ENCODE peak calls at places on chromosomes 6 and 20, in seven cellular contexts. Z, M, A, S, G, U and K are unnamed samples.
A peak's percentile ranks its signal among the peaks of the same experiment; 100 is the strongest.

GRCh38 chr6:156087487-156087886 is 631.8 kb upstream of the NOX3 start:
- DNase-seq in S (no peak), U (no peak), Z (no peak), G (no peak), M (no peak), A (no peak), K (no peak)

GRCh38 chr6:81158956-81159355 is 593.5 kb downstream of the TENT5A start:
- DNase-seq in A (no peak), Z (no peak), S (no peak), U (no peak), G (no peak), M (no peak), K (no peak)

GRCh38 chr6:137493218-137494038 is 766 bp downstream of the OLIG3 start:
- DNase-seq in M (peak; percentile 29), S (no peak), G (no peak), Z (peak; percentile 60), U (no peak), A (no peak), K (no peak)

GRCh38 chr6:116398366-116399005 is 27.7 kb downstream of the DSE start:
- DNase-seq in G (no peak), M (no peak), S (peak; percentile 72), U (no peak), A (no peak), Z (no peak), K (no peak)

GRCh38 chr6:47009583-47009982 is 32.5 kb downstream of the ADGRF1 start:
- DNase-seq in U (no peak), S (no peak), M (no peak), Z (no peak), G (no peak), A (no peak), K (no peak)

GRCh38 chr20:10696650-10697049 is 22.9 kb upstream of the JAG1 start:
- DNase-seq in Z (no peak), U (no peak), A (no peak), S (no peak), G (no peak), M (peak; percentile 52), K (no peak)

GRCh38 chr6:12351672-12352071 is 61.5 kb downstream of the EDN1 start:
- DNase-seq in A (no peak), M (no peak), G (no peak), U (no peak), S (no peak), Z (no peak), K (no peak)

GRCh38 chr6:131292145-131292938 is 157.1 kb downstream of the AKAP7 start:
- DNase-seq in M (no peak), G (no peak), U (no peak), A (no peak), Z (no peak), S (no peak), K (peak; percentile 32)

GRCh38 chr6:135703621-135704020 is 147.9 kb upstream of the PDE7B start:
- DNase-seq in M (no peak), S (no peak), G (no peak), A (no peak), U (no peak), Z (no peak), K (no peak)

GRCh38 chr20:50187403-50188051 is 3.1 kb upstream of the CEBPB start:
- DNase-seq in M (no peak), Z (no peak), A (no peak), G (no peak), U (peak; percentile 59), S (peak; percentile 59), K (peak; percentile 69)

GRCh38 chr6:2945069-2945452 is 26.3 kb downstream of the SERPINB6 start:
- DNase-seq in S (no peak), G (no peak), A (no peak), U (no peak), M (no peak), Z (no peak), K (no peak)

GRCh38 chr6:122476131-122476530 is 4.5 kb upstream of the SERINC1 start:
- DNase-seq in U (no peak), M (no peak), G (peak; percentile 33), S (peak; percentile 33), A (no peak), Z (no peak), K (no peak)

GRCh38 chr6:47168176-47168575 is 126.0 kb upstream of the ADGRF1 start:
- DNase-seq in G (peak; percentile 66), A (peak; percentile 55), U (peak; percentile 18), S (peak; percentile 98), M (no peak), Z (no peak), K (peak; percentile 74)

GRCh38 chr20:63054103-63054474 is 47.3 kb upstream of the BHLHE23 start:
- DNase-seq in A (peak; percentile 17), U (no peak), S (no peak), G (no peak), Z (no peak), M (no peak), K (no peak)

GRCh38 chr20:48738399-48739304 is 89.1 kb downstream of the PREX1 start:
- DNase-seq in Z (no peak), G (no peak), M (no peak), S (no peak), A (no peak), U (no peak), K (peak; percentile 21)

GRCh38 chr6:129852257-129852858 is 8.8 kb downstream of the TMEM244 start:
- DNase-seq in G (no peak), S (peak; percentile 22), U (no peak), Z (no peak), M (no peak), A (no peak), K (no peak)

GRCh38 chr20:19947611-19948264 is 69.4 kb upstream of the NAA20 start:
- DNase-seq in U (no peak), G (no peak), Z (no peak), S (peak; percentile 97), A (no peak), M (peak; percentile 81), K (peak; percentile 44)

GRCh38 chr20:47198996-47199552 is 157.4 kb downstream of the ZMYND8 start:
- DNase-seq in M (no peak), A (no peak), S (no peak), G (no peak), U (no peak), Z (no peak), K (no peak)

GRCh38 chr20:18588554-18589043 is 745 bp downstream of the DTD1 start:
- DNase-seq in G (no peak), M (no peak), S (no peak), U (peak; percentile 9), A (no peak), Z (no peak), K (no peak)

DNA sequence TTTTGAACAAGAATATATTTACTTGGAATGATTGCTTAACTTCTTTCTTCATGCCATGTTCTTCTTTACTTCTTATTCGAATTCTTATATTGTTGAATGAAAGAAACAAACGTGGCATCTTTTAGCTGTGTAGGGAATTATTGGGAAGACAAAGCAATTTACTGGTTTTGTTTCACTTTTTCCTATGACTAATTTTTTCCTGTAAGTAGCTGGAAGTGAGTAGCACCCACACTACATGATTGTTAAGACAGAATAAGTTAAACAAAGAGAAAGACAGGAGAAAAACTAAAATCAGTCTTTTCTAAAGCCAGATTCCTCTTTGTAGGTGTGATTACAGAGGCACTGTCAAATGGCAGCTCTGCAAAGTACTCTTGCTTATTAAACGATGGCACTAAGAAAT is 593.4 kb downstream of the EYS start:
- DNase-seq in A (no peak), Z (no peak), G (no peak), S (peak; percentile 5), U (no peak), M (no peak), K (no peak)
- H3K4me3 ChIP-seq in A (no peak overlapping the region), Z (no peak overlapping the region), G (no peak overlapping the region), S (no peak overlapping the region), U (no peak overlapping the region), M (no peak overlapping the region), K (no peak overlapping the region)

DNA sequence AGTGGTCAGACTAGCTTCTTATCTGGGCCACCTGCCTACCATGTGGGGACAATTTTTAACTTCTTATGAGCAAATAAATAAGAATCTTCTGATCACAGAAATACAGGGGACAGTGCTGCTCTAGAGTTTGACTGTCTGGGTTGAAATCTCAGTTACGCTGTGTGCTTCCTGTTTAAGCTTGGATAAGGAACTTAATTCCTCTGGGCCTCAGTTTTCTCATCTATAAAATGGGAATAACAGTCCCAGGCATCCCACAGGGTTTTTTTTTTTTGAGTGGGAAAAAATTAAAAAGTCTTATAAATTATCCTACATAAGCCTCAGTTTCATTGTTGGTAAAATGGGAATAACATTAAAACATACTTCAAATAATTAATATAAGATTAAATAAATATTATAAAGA is 340.9 kb downstream of the ESR1 start:
- DNase-seq in G (no peak), M (no peak), Z (no peak), S (no peak), A (no peak), U (no peak), K (no peak)
- H3K4me1 ChIP-seq in G (no peaks in the 10 kb centered on the region), M (peaks cover 6% of the 10 kb centered on the region), Z (no peaks in the 10 kb centered on the region), S (peaks cover 9% of the 10 kb centered on the region), A (no peaks in the 10 kb centered on the region), U (no peaks in the 10 kb centered on the region), K (no peaks in the 10 kb centered on the region)

GRCh38 chr6:42448391-42448790 is 3.3 kb downstream of the TRERF1 start:
- DNase-seq in S (no peak), G (no peak), A (no peak), Z (no peak), M (no peak), U (no peak), K (no peak)

GRCh38 chr6:42451146-42451594 is 556 bp downstream of the TRERF1 start:
- DNase-seq in A (no peak), Z (peak; percentile 67), M (no peak), G (no peak), S (no peak), U (no peak), K (no peak)

GRCh38 chr6:42450314-42451145 is 1.2 kb downstream of the TRERF1 start:
- DNase-seq in M (no peak), A (peak; percentile 55), G (no peak), U (peak; percentile 26), Z (no peak), S (peak; percentile 33), K (peak; percentile 52)

GRCh38 chr6:42449917-42450313 is 1.8 kb downstream of the TRERF1 start:
- DNase-seq in Z (no peak), M (no peak), G (no peak), S (peak; percentile 38), A (no peak), U (no peak), K (no peak)

DNA sequence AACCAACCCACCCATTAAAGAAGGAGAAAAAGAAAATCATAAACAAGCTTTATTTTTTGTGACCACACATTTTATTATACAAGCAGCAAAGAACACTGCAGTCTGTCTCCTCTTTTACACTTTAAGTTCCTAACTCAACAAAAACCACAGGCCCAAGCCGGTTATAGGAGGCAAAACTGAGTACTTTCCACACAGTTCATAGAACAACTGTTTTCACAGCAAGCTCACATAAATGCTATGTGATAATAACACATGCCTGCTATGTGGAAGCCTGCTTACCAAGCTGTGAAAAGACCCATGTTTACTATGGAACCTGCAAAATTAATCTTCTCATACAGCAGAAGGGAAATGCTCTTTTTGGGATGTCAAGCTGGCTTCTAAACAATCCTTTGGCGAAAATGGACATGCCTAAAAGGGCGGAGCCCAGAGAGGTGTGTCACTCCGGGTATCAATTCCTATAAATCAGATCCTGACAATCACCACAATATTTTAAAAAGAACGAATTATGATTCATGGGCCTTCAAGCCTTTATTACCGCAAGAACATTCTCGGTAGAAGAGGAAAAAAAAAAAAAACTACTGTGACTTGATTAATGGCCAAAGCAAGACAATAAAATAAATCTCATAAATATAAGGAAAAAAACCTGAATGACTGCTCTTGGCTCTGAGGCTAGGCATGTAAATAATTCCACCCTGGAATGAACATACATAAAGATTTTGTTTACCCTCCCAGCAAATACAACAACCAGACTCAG is 2.6 kb downstream of the TRERF1 start:
- DNase-seq in U (no peak), M (no peak), G (no peak), S (no peak), A (no peak), Z (no peak), K (no peak)
- H3K4me3 ChIP-seq in U (no peak overlapping the region), M (no peak overlapping the region), G (no peak overlapping the region), S (peak overlapping the region; percentile 88), A (no peak overlapping the region), Z (peak overlapping the region; percentile 98), K (peak overlapping the region; percentile 91)

GRCh38 chr20:37192137-37192854 is 12.9 kb upstream of the MROH8 start:
- DNase-seq in Z (peak; percentile 78), M (peak; percentile 94), S (peak; percentile 89), G (peak; percentile 82), U (peak; percentile 89), A (peak; percentile 93), K (peak; percentile 89)
- H3K4me1 ChIP-seq in Z (peaks cover 48% of the 10 kb centered on the region), M (peaks cover 66% of the 10 kb centered on the region), S (no peaks in the 10 kb centered on the region), G (peaks cover 3% of the 10 kb centered on the region), U (peaks cover 7% of the 10 kb centered on the region), A (no peaks in the 10 kb centered on the region), K (peaks cover 6% of the 10 kb centered on the region)